ENCODE peak calls at places on chromosomes 4 and X, in six cellular contexts. One of them, this sample, is unnamed.

GRCh38 chrX:1111543-1112300 is 100.7 kb downstream of the CRLF2 start:
- DNase-seq in A172: no peak
- DNase-seq in EL: no peak
- DNase-seq in Kasumi-1: no peak
- DNase-seq in A549: no peak
- DNase-seq in nephron progenitor cell: peak
- DNase-seq in this sample: no peak

GRCh38 chr4:19239565-19239964 is 1012.1 kb upstream of the SLIT2 start:
- DNase-seq in nephron progenitor cell: no peak
- DNase-seq in A172: no peak
- DNase-seq in Kasumi-1: no peak
- DNase-seq in EL: peak
- DNase-seq in A549: no peak
- DNase-seq in this sample: no peak

GRCh38 chr4:7418131-7418943 is 16.4 kb downstream of the PSAPL1 start:
- DNase-seq in A549: no peak
- DNase-seq in nephron progenitor cell: no peak
- DNase-seq in A172: no peak
- DNase-seq in EL: no peak
- DNase-seq in Kasumi-1: no peak
- DNase-seq in this sample: no peak

GRCh38 chr4:165052627-165053026 is 1.0 kb upstream of the TRIM75 start:
- DNase-seq in Kasumi-1: no peak
- DNase-seq in EL: no peak
- DNase-seq in A172: no peak
- DNase-seq in A549: no peak
- DNase-seq in nephron progenitor cell: no peak
- DNase-seq in this sample: no peak

GRCh38 chr4:171857302-171858005 is 44.2 kb downstream of the GALNTL6 start:
- DNase-seq in EL: no peak
- DNase-seq in nephron progenitor cell: no peak
- DNase-seq in A549: no peak
- DNase-seq in A172: no peak
- DNase-seq in Kasumi-1: no peak
- DNase-seq in this sample: peak

GRCh38 chr4:13534344-13535063 is 9.8 kb downstream of the NKX3-2 start:
- DNase-seq in Kasumi-1: no peak
- DNase-seq in EL: no peak
- DNase-seq in A549: no peak
- DNase-seq in nephron progenitor cell: no peak
- DNase-seq in A172: no peak
- DNase-seq in this sample: no peak

GRCh38 chrX:76550016-76550415 is 122.5 kb downstream of the MAGEE1 start:
- DNase-seq in A172: no peak
- DNase-seq in EL: no peak
- DNase-seq in Kasumi-1: no peak
- DNase-seq in A549: no peak
- DNase-seq in nephron progenitor cell: no peak
- DNase-seq in this sample: no peak

GRCh38 chr4:76078033-76078613 is 3.6 kb downstream of the ART3 start:
- DNase-seq in A172: no peak
- DNase-seq in nephron progenitor cell: no peak
- DNase-seq in A549: no peak
- DNase-seq in Kasumi-1: no peak
- DNase-seq in EL: no peak
- DNase-seq in this sample: no peak

GRCh38 chrX:45850775-45851433 is 650.2 kb upstream of the DIPK2B start:
- DNase-seq in A549: peak
- DNase-seq in Kasumi-1: no peak
- DNase-seq in A172: peak
- DNase-seq in nephron progenitor cell: peak
- DNase-seq in EL: peak
- DNase-seq in this sample: no peak

GRCh38 chrX:124573458-124573857 is 227.1 kb downstream of the SH2D1A start:
- DNase-seq in A549: no peak
- DNase-seq in nephron progenitor cell: no peak
- DNase-seq in Kasumi-1: no peak
- DNase-seq in A172: no peak
- DNase-seq in EL: no peak
- DNase-seq in this sample: no peak

GRCh38 chr4:122633211-122633610 is 12.3 kb upstream of the IL21 start:
- DNase-seq in Kasumi-1: no peak
- DNase-seq in nephron progenitor cell: no peak
- DNase-seq in A172: no peak
- DNase-seq in A549: no peak
- DNase-seq in EL: peak
- DNase-seq in this sample: no peak

GRCh38 chrX:79466636-79467035 is 99.5 kb upstream of the ITM2A start:
- DNase-seq in Kasumi-1: no peak
- DNase-seq in EL: no peak
- DNase-seq in nephron progenitor cell: no peak
- DNase-seq in A549: no peak
- DNase-seq in A172: no peak
- DNase-seq in this sample: no peak

GRCh38 chr4:174631901-174632758 is 109.8 kb upstream of the HPGD start:
- DNase-seq in EL: peak
- DNase-seq in A549: peak
- DNase-seq in nephron progenitor cell: peak
- DNase-seq in Kasumi-1: peak
- DNase-seq in A172: peak
- DNase-seq in this sample: peak

GRCh38 chr4:79338148-79338547 is 12.3 kb upstream of the NAA11 start:
- DNase-seq in A172: no peak
- DNase-seq in nephron progenitor cell: no peak
- DNase-seq in A549: no peak
- DNase-seq in Kasumi-1: no peak
- DNase-seq in EL: no peak
- DNase-seq in this sample: no peak

GRCh38 chr4:57318694-57319093 is 208.5 kb upstream of the IGFBP7 start:
- DNase-seq in EL: peak
- DNase-seq in Kasumi-1: no peak
- DNase-seq in nephron progenitor cell: no peak
- DNase-seq in A549: no peak
- DNase-seq in A172: no peak
- DNase-seq in this sample: no peak

GRCh38 chr4:150178161-150178560 is 99.9 kb downstream of the DCLK2 start:
- DNase-seq in nephron progenitor cell: no peak
- DNase-seq in A549: no peak
- DNase-seq in Kasumi-1: no peak
- DNase-seq in EL: peak
- DNase-seq in A172: peak
- DNase-seq in this sample: no peak

GRCh38 chrX:107700317-107700774 is 72.0 kb downstream of the PRPS1 start:
- DNase-seq in EL: no peak
- DNase-seq in Kasumi-1: no peak
- DNase-seq in A172: no peak
- DNase-seq in A549: no peak
- DNase-seq in nephron progenitor cell: no peak
- DNase-seq in this sample: no peak

This sample was measured in K562.